ENCODE peak calls at places on chromosomes 16 and 17, in five cellular contexts. W, C, S, Q and J are unnamed samples.
A peak's percentile ranks its signal among the peaks of the same experiment; 100 is the strongest.

GRCh38 chr16:3675601-3676130 is 21.2 kb downstream of the DNASE1 start:
- DNase-seq in W (no peak), Q (no peak), S (no peak), C (no peak), J (no peak)

GRCh38 chr16:51132484-51132883 is 18.6 kb downstream of the SALL1 start:
- DNase-seq in W (no peak), C (no peak), S (no peak), Q (no peak), J (no peak)

GRCh38 chr16:26959416-26960009 is 107.2 kb upstream of the C16orf82 start:
- DNase-seq in C (no peak), W (no peak), Q (no peak), S (no peak), J (no peak)

GRCh38 chr16:67184453-67185002 is 765 bp upstream of the MATCAP1 start:
- DNase-seq in S (no peak), W (peak; percentile 51), Q (no peak), C (no peak), J (no peak)

GRCh38 chr17:50904522-50905459 is 38.6 kb upstream of the TOB1 start:
- DNase-seq in S (no peak), Q (no peak), C (no peak), W (peak; percentile 73), J (peak; percentile 26)

GRCh38 chr17:8832711-8833352 is 33.7 kb upstream of the MFSD6L start:
- DNase-seq in S (no peak), C (peak; percentile 8), W (peak; percentile 15), Q (peak; percentile 0), J (no peak)

GRCh38 chr17:64661731-64661980 is 451 bp downstream of the SMURF2 start:
- DNase-seq in S (no peak), Q (no peak), C (no peak), W (peak; percentile 28), J (no peak)

GRCh38 chr17:28317099-28317964 is 1.7 kb upstream of the TMEM97 start:
- DNase-seq in W (no peak), S (no peak), C (no peak), Q (no peak), J (no peak)

GRCh38 chr16:50154369-50154947 is 1.4 kb downstream of the TENT4B start:
- DNase-seq in S (no peak), Q (no peak), W (no peak), C (peak; percentile 19), J (peak; percentile 15)